ENCODE peak calls at places on chromosomes 3 and 15, in seven cellular contexts. E is A549, P is GM23338, S is lung, Y is cardiac muscle cell, G is pancreas, Z is lower lobe of right lung. I is an unnamed sample.
A peak's percentile ranks its signal among the peaks of the same experiment; 100 is the strongest.

GRCh38 chr3:156465222-156465621 is 89.7 kb downstream of the SSR3 start:
- DNase-seq in E (no peak), P (no peak), S (no peak), Y (no peak), G (no peak), Z (no peak), I (no peak)

GRCh38 chr15:100235030-100235617 is 106.7 kb downstream of the ADAMTS17 start:
- DNase-seq in E (no peak), P (no peak), S (no peak), Y (no peak), G (no peak), Z (no peak), I (no peak)

GRCh38 chr3:152192936-152193672 is 75.6 kb upstream of the MBNL1 start:
- DNase-seq in E (no peak), P (no peak), S (no peak), Y (no peak), G (no peak), Z (no peak), I (no peak)

GRCh38 chr15:80059786-80060489 is 462 bp downstream of the ZFAND6 start:
- DNase-seq in E (peak; percentile 72), P (peak; percentile 83), S (peak; percentile 48), Y (peak; percentile 30), G (peak; percentile 91), Z (peak; percentile 74), I (no peak)

GRCh38 chr3:117681619-117682018 is 972.0 kb downstream of the TUSC7 start:
- DNase-seq in E (no peak), P (no peak), S (no peak), Y (peak; percentile 72), G (no peak), Z (no peak), I (no peak)

GRCh38 chr3:45311953-45312795 is 76.2 kb upstream of the LARS2 start:
- DNase-seq in E (no peak), P (peak; percentile 57), S (no peak), Y (no peak), G (no peak), Z (no peak), I (no peak)

GRCh38 chr3:148697311-148698189 is at the start of gene AGTR1:
- DNase-seq in E (peak; percentile 28), P (peak; percentile 84), S (peak; percentile 30), Y (peak; percentile 50), G (peak; percentile 79), Z (peak; percentile 45), I (peak; percentile 72)

GRCh38 chr15:51756482-51756881 is 5.1 kb downstream of the TMOD2 start:
- DNase-seq in E (no peak), P (no peak), S (no peak), Y (no peak), G (no peak), Z (no peak), I (no peak)

GRCh38 chr3:195810455-195810845 is 1.3 kb downstream of the MUC4 start:
- DNase-seq in E (no peak), P (no peak), S (no peak), Y (no peak), G (no peak), Z (no peak), I (no peak)

GRCh38 chr3:190159902-190160435 is 39.3 kb upstream of the P3H2 start:
- DNase-seq in E (no peak), P (no peak), S (no peak), Y (no peak), G (no peak), Z (no peak), I (no peak)

GRCh38 chr3:61802772-61803171 is 241.4 kb downstream of the PTPRG start:
- DNase-seq in E (no peak), P (no peak), S (no peak), Y (no peak), G (no peak), Z (no peak), I (no peak)

GRCh38 chr15:89358755-89359439 is 24.3 kb upstream of the POLG start:
- DNase-seq in E (peak; percentile 94), P (peak; percentile 71), S (peak; percentile 74), Y (peak; percentile 78), G (peak; percentile 94), Z (peak; percentile 85), I (peak; percentile 68)

GRCh38 chr15:85457392-85457968 is 77.1 kb downstream of the AKAP13 start:
- DNase-seq in E (no peak), P (no peak), S (no peak), Y (no peak), G (no peak), Z (no peak), I (no peak)

GRCh38 chr3:194631696-194632095 is 1.5 kb downstream of the TMEM44 start:
- DNase-seq in E (no peak), P (no peak), S (no peak), Y (no peak), G (no peak), Z (no peak), I (no peak)

GRCh38 chr3:20648294-20648693 is 462.3 kb upstream of the SGO1 start:
- DNase-seq in E (no peak), P (no peak), S (no peak), Y (peak; percentile 87), G (no peak), Z (no peak), I (no peak)

GRCh38 chr15:39623550-39623931 is 42.7 kb downstream of the THBS1 start:
- DNase-seq in E (no peak), P (no peak), S (no peak), Y (no peak), G (no peak), Z (no peak), I (no peak)

GRCh38 chr3:127002195-127003174 is 19.6 kb downstream of the PLXNA1 start:
- DNase-seq in E (no peak), P (peak; percentile 95), S (peak; percentile 89), Y (peak; percentile 96), G (peak; percentile 74), Z (peak; percentile 90), I (peak; percentile 90)

DNA sequence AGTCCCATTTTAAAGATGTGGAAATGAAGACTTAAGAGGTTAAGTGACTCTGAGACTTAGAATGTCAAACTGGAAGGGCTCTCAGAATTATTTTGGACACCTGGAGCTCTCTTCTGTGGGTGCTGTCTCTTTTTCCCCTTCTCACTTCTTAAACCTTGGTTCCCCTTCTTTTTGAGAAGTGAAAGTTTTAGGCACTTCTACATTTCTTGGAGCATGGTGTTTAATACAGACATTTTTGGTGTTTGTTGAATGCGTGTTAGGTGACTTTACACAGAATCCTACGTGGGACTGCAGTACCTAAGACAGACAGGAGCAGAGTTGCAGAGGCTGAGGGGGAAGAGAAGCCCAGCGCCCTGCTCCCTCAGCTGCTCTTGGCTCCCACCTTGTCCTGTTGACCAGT is 133.3 kb downstream of the MDFIC2 start:
- DNase-seq in E (no peak), P (no peak), S (no peak), Y (no peak), G (no peak), Z (no peak), I (no peak)
- H3K4me1 ChIP-seq in E (no peaks in the 10 kb centered on the region), P (peaks cover 29% of the 10 kb centered on the region), S (no peaks in the 10 kb centered on the region), Y (no peaks in the 10 kb centered on the region), G (no peaks in the 10 kb centered on the region), Z (no peaks in the 10 kb centered on the region), I (no peaks in the 10 kb centered on the region)

GRCh38 chr3:188468196-188468595 is 314.2 kb downstream of the LPP start:
- DNase-seq in E (no peak), P (no peak), S (no peak), Y (peak; percentile 44), G (no peak), Z (no peak), I (no peak)

GRCh38 chr3:188469228-188469885 is 315.4 kb downstream of the LPP start:
- DNase-seq in E (no peak), P (no peak), S (no peak), Y (peak; percentile 41), G (no peak), Z (no peak), I (no peak)

GRCh38 chr3:188468672-188469071 is 314.7 kb downstream of the LPP start:
- DNase-seq in E (no peak), P (no peak), S (no peak), Y (peak; percentile 30), G (no peak), Z (no peak), I (no peak)

GRCh38 chr3:188472331-188472730 is 318.4 kb downstream of the LPP start:
- DNase-seq in E (no peak), P (no peak), S (no peak), Y (no peak), G (no peak), Z (no peak), I (no peak)

DNA sequence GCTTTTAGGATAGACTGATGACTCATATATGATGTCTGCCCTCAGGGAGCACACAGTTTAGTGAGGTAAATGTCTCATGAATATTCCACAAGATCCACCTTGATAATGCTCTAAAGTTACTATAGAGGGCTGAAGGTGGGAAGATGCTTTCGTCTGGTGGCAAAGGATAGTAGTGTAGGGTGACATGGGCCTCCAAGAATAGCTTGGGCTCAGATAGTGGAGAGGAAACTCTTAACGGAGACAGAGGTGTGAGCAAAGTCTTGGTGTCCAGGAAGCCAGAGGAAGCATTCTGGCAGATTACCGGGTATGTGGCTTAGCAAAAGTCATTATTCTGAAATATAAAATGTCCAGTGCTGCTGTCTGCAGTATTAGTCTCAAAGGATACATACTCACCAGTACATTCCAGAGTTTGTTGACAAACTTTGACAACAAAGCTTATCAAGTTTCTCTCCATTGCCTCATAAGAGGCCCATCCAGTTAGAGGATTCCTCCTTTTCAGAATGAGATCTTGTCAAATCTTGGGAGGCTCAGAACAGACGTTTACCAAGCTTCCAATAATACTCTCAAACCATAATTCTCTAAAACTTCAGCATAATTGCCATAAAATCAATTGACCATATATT is 316.7 kb downstream of the LPP start:
- DNase-seq in E (no peak), P (no peak), S (no peak), Y (no peak), G (no peak), Z (no peak), I (no peak)
- H3K27ac ChIP-seq in E (no peak overlapping the region), P (no peak overlapping the region), S (no peak overlapping the region), Y (no peak overlapping the region), G (no peak overlapping the region), Z (no peak overlapping the region), I (peak overlapping the region; percentile 6)

GRCh38 chr3:197454014-197454413 is 101.8 kb downstream of the BDH1 start:
- DNase-seq in E (no peak), P (no peak), S (no peak), Y (peak; percentile 18), G (no peak), Z (no peak), I (no peak)
- TF ChIP-seq CTCF in E (peak; percentile 18), P (peak; percentile 23), S (no peak), Y (peak; percentile 14), G (no peak), Z (no peak), I (peak; percentile 65)

GRCh38 chr3:32469151-32469874 is 33.3 kb downstream of the CMTM6 start:
- DNase-seq in E (no peak), P (no peak), S (no peak), Y (no peak), G (no peak), Z (no peak), I (no peak)

GRCh38 chr3:32470362-32470761 is 32.3 kb downstream of the CMTM6 start:
- DNase-seq in E (no peak), P (no peak), S (no peak), Y (no peak), G (no peak), Z (no peak), I (no peak)

GRCh38 chr3:32472716-32473115 is 29.9 kb downstream of the CMTM6 start:
- DNase-seq in E (no peak), P (no peak), S (no peak), Y (no peak), G (no peak), Z (no peak), I (no peak)

GRCh38 chr3:32467333-32468070 is 35.1 kb downstream of the CMTM6 start:
- DNase-seq in E (peak; percentile 82), P (peak; percentile 77), S (peak; percentile 78), Y (peak; percentile 80), G (peak; percentile 98), Z (peak; percentile 82), I (peak; percentile 66)
- H3K4me1 ChIP-seq in E (peaks cover 17% of the 10 kb centered on the region), P (peaks cover 17% of the 10 kb centered on the region), S (peaks cover 13% of the 10 kb centered on the region), Y (peaks cover 9% of the 10 kb centered on the region), G (no peaks in the 10 kb centered on the region), Z (peaks cover 31% of the 10 kb centered on the region), I (peaks cover 19% of the 10 kb centered on the region)

I was measured in left ventricle myocardium inferior.